ENCODE peak calls at places on chromosomes 1 and 21, in four cellular contexts. One of them, this sample, is unnamed.

GRCh38 chr1:7827134-7827955 is 25.5 kb downstream of the UTS2 start:
- DNase-seq in HCT116: no peak
- DNase-seq in astrocyte: no peak
- DNase-seq in GM23248: no peak
- DNase-seq in this sample: no peak

GRCh38 chr1:109248797-109249629 is at the start of gene CELSR2:
- DNase-seq in HCT116: peak
- DNase-seq in astrocyte: no peak
- DNase-seq in GM23248: peak
- DNase-seq in this sample: peak

GRCh38 chr1:54405894-54406293 is 300 bp downstream of the SSBP3 start:
- DNase-seq in GM23248: peak
- DNase-seq in astrocyte: no peak
- DNase-seq in HCT116: no peak
- DNase-seq in this sample: no peak

GRCh38 chr1:160855181-160855981 is 7.3 kb downstream of the CD244 start:
- DNase-seq in astrocyte: no peak
- DNase-seq in GM23248: no peak
- DNase-seq in HCT116: no peak
- DNase-seq in this sample: no peak

GRCh38 chr1:233485809-233486398 is 128.0 kb upstream of the KCNK1 start:
- DNase-seq in astrocyte: no peak
- DNase-seq in GM23248: no peak
- DNase-seq in HCT116: no peak
- DNase-seq in this sample: no peak

GRCh38 chr1:98556521-98557158 is 104.9 kb upstream of the SNX7 start:
- DNase-seq in GM23248: peak
- DNase-seq in astrocyte: no peak
- DNase-seq in HCT116: peak
- DNase-seq in this sample: peak

GRCh38 chr1:17419626-17420328 is 19.7 kb downstream of the RCC2 start:
- DNase-seq in astrocyte: no peak
- DNase-seq in GM23248: peak
- DNase-seq in HCT116: no peak
- DNase-seq in this sample: peak

GRCh38 chr1:115063238-115063901 is 25.9 kb downstream of the TSPAN2 start:
- DNase-seq in astrocyte: peak
- DNase-seq in GM23248: no peak
- DNase-seq in HCT116: no peak
- DNase-seq in this sample: peak

GRCh38 chr1:19613075-19613748 is 30.9 kb upstream of the NBL1 start:
- DNase-seq in GM23248: no peak
- DNase-seq in astrocyte: no peak
- DNase-seq in HCT116: no peak
- DNase-seq in this sample: no peak

GRCh38 chr21:37513383-37513782 is 146.8 kb downstream of the DYRK1A start:
- DNase-seq in GM23248: no peak
- DNase-seq in HCT116: no peak
- DNase-seq in astrocyte: no peak
- DNase-seq in this sample: no peak

GRCh38 chr1:234863596-234863995 is 253.6 kb upstream of the IRF2BP2 start:
- DNase-seq in HCT116: no peak
- DNase-seq in GM23248: peak
- DNase-seq in astrocyte: peak
- DNase-seq in this sample: no peak

GRCh38 chr21:45347048-45347711 is 57.8 kb upstream of the COL18A1 start:
- DNase-seq in astrocyte: no peak
- DNase-seq in GM23248: no peak
- DNase-seq in HCT116: no peak
- DNase-seq in this sample: no peak

GRCh38 chr21:45348591-45349327 is 56.2 kb upstream of the COL18A1 start:
- DNase-seq in GM23248: no peak
- DNase-seq in HCT116: no peak
- DNase-seq in astrocyte: no peak
- DNase-seq in this sample: no peak

GRCh38 chr21:45350206-45350854 is 54.6 kb upstream of the COL18A1 start:
- DNase-seq in HCT116: no peak
- DNase-seq in astrocyte: no peak
- DNase-seq in GM23248: no peak
- DNase-seq in this sample: no peak

GRCh38 chr21:45351061-45351460 is 53.9 kb upstream of the COL18A1 start:
- DNase-seq in astrocyte: no peak
- DNase-seq in GM23248: no peak
- DNase-seq in HCT116: no peak
- DNase-seq in this sample: no peak

GRCh38 chr21:45347712-45348477 is 57.1 kb upstream of the COL18A1 start:
- DNase-seq in HCT116: no peak
- DNase-seq in GM23248: peak
- DNase-seq in astrocyte: no peak
- DNase-seq in this sample: no peak
- TF ChIP-seq EZH2 in HCT116: no peak
- TF ChIP-seq EZH2 in GM23248: no peak
- TF ChIP-seq EZH2 in astrocyte: no peak
- TF ChIP-seq EZH2 in this sample: no peak

GRCh38 chr21:41859297-41859980 is 19.7 kb downstream of the PRDM15 start:
- DNase-seq in astrocyte: no peak
- DNase-seq in HCT116: no peak
- DNase-seq in GM23248: no peak
- DNase-seq in this sample: no peak

GRCh38 chr21:41856572-41856971 is 22.6 kb downstream of the PRDM15 start:
- DNase-seq in HCT116: no peak
- DNase-seq in GM23248: no peak
- DNase-seq in astrocyte: no peak
- DNase-seq in this sample: no peak

GRCh38 chr21:41858466-41859296 is 20.5 kb downstream of the PRDM15 start:
- DNase-seq in GM23248: no peak
- DNase-seq in HCT116: no peak
- DNase-seq in astrocyte: no peak
- DNase-seq in this sample: no peak

GRCh38 chr21:41854426-41854995 is 24.6 kb downstream of the PRDM15 start:
- DNase-seq in HCT116: no peak
- DNase-seq in astrocyte: no peak
- DNase-seq in GM23248: no peak
- DNase-seq in this sample: no peak

DNA sequence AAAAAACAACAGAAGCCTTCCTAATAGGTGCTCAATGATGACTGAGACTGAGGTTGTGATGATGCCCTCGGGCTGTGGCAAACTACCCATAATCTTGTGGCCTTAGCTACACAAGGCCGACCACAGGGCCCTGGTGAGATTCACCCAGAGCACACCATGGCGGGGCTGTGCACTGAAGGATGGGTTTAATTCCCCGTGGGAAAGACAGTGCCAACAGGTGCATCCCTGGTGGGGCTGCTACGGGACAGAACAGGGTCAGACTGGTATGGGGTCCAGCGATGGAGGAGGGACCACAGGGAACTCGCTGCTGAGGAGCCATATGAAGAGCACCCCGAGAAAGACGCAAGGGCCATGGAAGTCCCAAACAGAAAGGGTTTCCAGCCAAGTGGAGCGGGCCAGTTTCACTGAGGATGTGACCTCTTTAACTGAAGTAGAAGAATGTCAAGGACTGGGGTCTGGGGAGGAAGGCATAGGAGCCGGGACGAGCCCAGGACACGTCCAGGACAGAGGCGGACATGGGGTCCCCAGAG is 21.3 kb downstream of the PRDM15 start:
- DNase-seq in GM23248: no peak
- DNase-seq in HCT116: no peak
- DNase-seq in astrocyte: no peak
- DNase-seq in this sample: no peak
- H3K27ac ChIP-seq in GM23248: no peak
- H3K27ac ChIP-seq in HCT116: no peak
- H3K27ac ChIP-seq in astrocyte: no peak
- H3K27ac ChIP-seq in this sample: no peak

GRCh38 chr1:94235189-94236020 is 2.0 kb downstream of the ARHGAP29 start:
- DNase-seq in HCT116: no peak
- DNase-seq in GM23248: peak
- DNase-seq in astrocyte: no peak
- DNase-seq in this sample: peak

GRCh38 chr1:94239796-94240195 is 2.4 kb upstream of the ARHGAP29 start:
- DNase-seq in GM23248: peak
- DNase-seq in astrocyte: no peak
- DNase-seq in HCT116: no peak
- DNase-seq in this sample: no peak

GRCh38 chr1:94236021-94236491 is 1.3 kb downstream of the ARHGAP29 start:
- DNase-seq in astrocyte: peak
- DNase-seq in HCT116: no peak
- DNase-seq in GM23248: peak
- DNase-seq in this sample: no peak

GRCh38 chr1:94236630-94237290 is 624 bp downstream of the ARHGAP29 start:
- DNase-seq in HCT116: no peak
- DNase-seq in GM23248: peak
- DNase-seq in astrocyte: peak
- DNase-seq in this sample: peak

GRCh38 chr1:94237291-94238226 is at the start of gene ARHGAP29:
- DNase-seq in astrocyte: peak
- DNase-seq in GM23248: peak
- DNase-seq in HCT116: peak
- DNase-seq in this sample: peak
- TF ChIP-seq EZH2 in astrocyte: no peak
- TF ChIP-seq EZH2 in GM23248: no peak
- TF ChIP-seq EZH2 in HCT116: no peak
- TF ChIP-seq EZH2 in this sample: no peak

GRCh38 chr1:221712776-221713431 is 29.0 kb downstream of the DUSP10 start:
- DNase-seq in HCT116: no peak
- DNase-seq in GM23248: peak
- DNase-seq in astrocyte: no peak
- DNase-seq in this sample: no peak

GRCh38 chr1:221714227-221715116 is 27.4 kb downstream of the DUSP10 start:
- DNase-seq in GM23248: no peak
- DNase-seq in astrocyte: no peak
- DNase-seq in HCT116: no peak
- DNase-seq in this sample: peak

GRCh38 chr1:221711642-221712041 is 30.2 kb downstream of the DUSP10 start:
- DNase-seq in HCT116: no peak
- DNase-seq in astrocyte: no peak
- DNase-seq in GM23248: no peak
- DNase-seq in this sample: no peak

GRCh38 chr1:221711156-221711577 is 30.7 kb downstream of the DUSP10 start:
- DNase-seq in astrocyte: no peak
- DNase-seq in HCT116: no peak
- DNase-seq in GM23248: no peak
- DNase-seq in this sample: no peak

GRCh38 chr1:221712198-221712684 is 29.6 kb downstream of the DUSP10 start:
- DNase-seq in GM23248: peak
- DNase-seq in astrocyte: peak
- DNase-seq in HCT116: no peak
- DNase-seq in this sample: no peak
- H3K27ac ChIP-seq in GM23248: peak
- H3K27ac ChIP-seq in astrocyte: peak
- H3K27ac ChIP-seq in HCT116: no peak
- H3K27ac ChIP-seq in this sample: no peak

DNA sequence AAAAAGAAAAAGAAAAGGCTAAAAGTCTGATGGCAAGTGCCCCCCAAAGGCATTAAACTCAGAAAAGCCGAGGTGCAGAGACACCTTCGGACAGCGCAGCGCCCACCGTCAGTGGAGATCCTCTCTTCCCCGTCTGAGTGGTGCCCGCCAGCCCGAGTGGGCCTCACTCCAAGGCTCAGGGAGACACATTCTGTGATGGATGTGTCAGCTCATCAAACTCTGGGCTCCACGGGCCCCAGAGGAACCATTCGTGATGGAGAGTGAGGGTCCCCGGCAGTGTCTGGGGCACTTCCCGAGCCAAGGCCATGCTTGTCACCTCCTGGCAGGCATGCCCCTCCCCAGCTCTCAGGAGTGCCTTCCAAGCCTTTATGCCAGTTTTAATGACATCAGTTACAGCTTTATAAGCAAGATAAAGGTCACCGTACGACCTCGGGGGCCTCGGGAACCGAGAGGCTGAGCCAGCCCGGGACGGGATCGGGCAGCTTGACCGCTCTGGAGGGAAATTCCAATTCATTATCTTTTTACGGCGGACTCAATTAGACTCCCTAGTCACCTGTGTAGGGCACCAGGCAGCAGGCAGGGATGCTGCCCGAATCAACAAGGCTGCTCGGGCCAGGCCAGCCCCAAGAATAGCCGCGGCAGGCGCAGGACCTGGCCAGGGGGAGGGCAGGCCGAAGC is 49.5 kb downstream of the MORN1 start:
- DNase-seq in GM23248: no peak
- DNase-seq in HCT116: no peak
- DNase-seq in astrocyte: no peak
- DNase-seq in this sample: no peak
- TF ChIP-seq EZH2 in GM23248: no peak
- TF ChIP-seq EZH2 in HCT116: no peak
- TF ChIP-seq EZH2 in astrocyte: no peak
- TF ChIP-seq EZH2 in this sample: no peak

GRCh38 chr1:28530456-28530855 is 22.4 kb upstream of the TRNAU1AP start:
- DNase-seq in astrocyte: no peak
- DNase-seq in HCT116: no peak
- DNase-seq in GM23248: no peak
- DNase-seq in this sample: no peak

GRCh38 chr1:28521502-28522164 is 15.8 kb downstream of the RCC1 start:
- DNase-seq in GM23248: no peak
- DNase-seq in HCT116: no peak
- DNase-seq in astrocyte: no peak
- DNase-seq in this sample: peak

GRCh38 chr1:28526886-28527285 is 21.0 kb downstream of the RCC1 start:
- DNase-seq in GM23248: no peak
- DNase-seq in HCT116: peak
- DNase-seq in astrocyte: peak
- DNase-seq in this sample: no peak
- H3K27ac ChIP-seq in GM23248: no peak
- H3K27ac ChIP-seq in HCT116: peak
- H3K27ac ChIP-seq in astrocyte: peak
- H3K27ac ChIP-seq in this sample: no peak

DNA sequence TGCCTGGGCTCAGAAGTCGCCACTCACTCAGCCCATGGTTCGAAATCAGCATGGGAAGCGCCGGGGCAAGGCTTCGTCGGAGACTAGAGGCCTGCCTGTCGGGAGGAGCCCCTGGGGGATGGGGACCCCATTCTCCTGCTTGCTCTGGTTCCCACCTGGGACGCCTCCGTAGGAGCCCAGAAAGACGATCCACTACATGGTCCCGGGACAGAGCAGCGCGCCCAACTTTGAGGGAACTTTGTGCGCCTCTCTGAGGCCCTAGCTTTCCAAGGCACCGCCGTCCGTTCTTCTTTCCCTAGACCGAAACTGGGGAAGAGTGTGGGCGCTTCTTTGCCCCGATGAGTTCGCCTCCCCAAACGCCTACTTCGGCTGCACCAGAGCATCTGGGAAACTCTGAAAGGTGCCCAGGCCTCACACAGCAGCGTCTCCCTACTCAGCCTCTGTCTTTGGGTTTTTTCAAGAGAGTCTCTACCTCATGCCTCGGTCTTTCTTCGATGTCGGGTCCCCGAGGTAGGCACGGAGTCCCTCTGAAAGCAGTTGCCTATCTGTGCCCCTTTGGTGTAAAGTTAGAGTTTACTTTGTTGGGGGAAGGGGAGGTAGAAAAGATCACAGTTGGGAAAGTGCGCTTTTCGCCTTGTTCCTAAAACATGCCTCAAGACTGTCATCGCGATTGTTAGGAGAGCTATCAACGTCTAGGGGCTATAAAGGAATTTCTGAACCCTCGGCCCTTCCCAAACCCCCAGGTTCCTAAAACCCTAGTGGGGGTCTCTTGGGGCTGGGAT is 14.0 kb downstream of the NR5A2 start:
- DNase-seq in GM23248: no peak
- DNase-seq in astrocyte: no peak
- DNase-seq in HCT116: no peak
- DNase-seq in this sample: no peak
- TF ChIP-seq EZH2 in GM23248: no peak
- TF ChIP-seq EZH2 in astrocyte: peak
- TF ChIP-seq EZH2 in HCT116: no peak
- TF ChIP-seq EZH2 in this sample: peak

This sample was measured in A673.